ENCODE peak calls at places on chromosomes 4 and X, in four cellular contexts. D is GM12865, M is fibroblast of lung, S is sigmoid colon. T is an unnamed sample.

GRCh38 chr4:79053754-79054153 is 114.5 kb upstream of the PAQR3 start:
- DNase-seq in S (no peak), D (no peak), M (no peak), T (no peak)

GRCh38 chr4:80138556-80139538 is 58.5 kb upstream of the PRDM8 start:
- DNase-seq in S (no peak), D (peak), M (peak), T (no peak)

GRCh38 chr4:110793381-110793801 is 170.5 kb upstream of the PITX2 start:
- DNase-seq in D (no peak), S (no peak), M (peak), T (no peak)

GRCh38 chr4:150948710-150949109 is 66.4 kb downstream of the LRBA start:
- DNase-seq in M (no peak), D (no peak), S (no peak), T (no peak)

GRCh38 chr4:142282870-142283431 is 563.1 kb downstream of the INPP4B start:
- DNase-seq in D (peak), S (no peak), M (peak), T (no peak)

GRCh38 chrX:1221296-1221845 is 8.9 kb upstream of the CRLF2 start:
- DNase-seq in S (peak), D (no peak), M (no peak), T (no peak)

GRCh38 chrX:2723316-2723879 is 28.4 kb upstream of the XG start:
- DNase-seq in D (no peak), S (peak), M (no peak), T (no peak)

GRCh38 chr4:127856485-127857447 is 23.9 kb upstream of the PLK4 start:
- DNase-seq in S (no peak), M (peak), D (peak), T (peak)

GRCh38 chrX:153776611-153777045 is 4.2 kb upstream of the SRPK3 start:
- DNase-seq in D (peak), S (peak), M (no peak), T (no peak)

GRCh38 chr4:173337463-173337862 is 3.3 kb upstream of the HMGB2 start:
- DNase-seq in S (no peak), M (no peak), D (no peak), T (no peak)

GRCh38 chr4:79022529-79022928 is 83.3 kb upstream of the PAQR3 start:
- DNase-seq in D (no peak), S (no peak), M (no peak), T (no peak)

GRCh38 chr4:137703225-137703624 is 170.9 kb upstream of the PCDH18 start:
- DNase-seq in S (no peak), M (peak), D (no peak), T (no peak)

GRCh38 chr4:138259801-138260200 is 17.7 kb upstream of the SLC7A11 start:
- DNase-seq in S (no peak), D (no peak), M (peak), T (no peak)

GRCh38 chr4:54063224-54063623 is 1.2 kb downstream of the CHIC2 start:
- DNase-seq in D (peak), S (no peak), M (peak), T (no peak)

GRCh38 chr4:24770111-24770584 is 25.2 kb upstream of the SOD3 start:
- DNase-seq in M (peak), D (peak), S (no peak), T (peak)

GRCh38 chr4:119709418-119709817 is 80.8 kb upstream of the PDE5A start:
- DNase-seq in S (no peak), D (no peak), M (no peak), T (no peak)

GRCh38 chrX:10077425-10078188 is 79.2 kb upstream of the CLCN4 start:
- DNase-seq in M (peak), D (no peak), S (no peak), T (no peak)

GRCh38 chr4:21413807-21414370 is 534.7 kb downstream of the KCNIP4 start:
- DNase-seq in S (no peak), M (no peak), D (no peak), T (no peak)

GRCh38 chr4:168811793-168812651 is 198.0 kb downstream of the CBR4 start:
- DNase-seq in D (no peak), S (peak), M (peak), T (no peak)

GRCh38 chrX:12802741-12803140 is 11.5 kb downstream of the PRPS2 start:
- DNase-seq in M (no peak), S (no peak), D (no peak), T (no peak)

GRCh38 chr4:29131304-29131703 is 1588.9 kb upstream of the PCDH7 start:
- DNase-seq in D (no peak), S (no peak), M (no peak), T (no peak)

GRCh38 chrX:53125506-53125905 is 31.6 kb downstream of the KANTR start:
- DNase-seq in D (no peak), S (no peak), M (peak), T (no peak)

GRCh38 chrX:136694491-136695087 is 46.6 kb downstream of the CD40LG start:
- DNase-seq in D (peak), M (peak), S (no peak), T (no peak)

GRCh38 chr4:187606581-187606980 is 389.0 kb upstream of the ZFP42 start:
- DNase-seq in M (peak), D (peak), S (no peak), T (no peak)

GRCh38 chrX:74534569-74535038 is 79.8 kb downstream of the RLIM start:
- DNase-seq in S (no peak), D (peak), M (peak), T (no peak)

GRCh38 chrX:103464071-103464773 is 55.1 kb downstream of the RAB40A start:
- DNase-seq in M (peak), S (no peak), D (peak), T (no peak)

GRCh38 chrX:15683193-15683592 is 18.6 kb upstream of the CLTRN start:
- DNase-seq in D (no peak), M (no peak), S (no peak), T (no peak)

GRCh38 chrX:15686818-15687685 is 22.4 kb upstream of the CLTRN start:
- DNase-seq in M (peak), D (peak), S (no peak), T (no peak)
- TF ChIP-seq CTCF in M (peak), D (peak), S (no peak), T (peak)

GRCh38 chr4:144556636-144557035 is 89.3 kb upstream of the HHIP start:
- DNase-seq in D (peak), S (no peak), M (no peak), T (no peak)

GRCh38 chr4:144562019-144562740 is 83.8 kb upstream of the HHIP start:
- DNase-seq in D (no peak), S (no peak), M (no peak), T (no peak)

GRCh38 chr4:144557404-144557803 is 88.6 kb upstream of the HHIP start:
- DNase-seq in D (no peak), M (peak), S (no peak), T (no peak)
- TF ChIP-seq CTCF in D (no peak), M (peak), S (no peak), T (no peak)

GRCh38 chrX:40346379-40346778 is 234.4 kb upstream of the ATP6AP2 start:
- DNase-seq in M (no peak), S (no peak), D (no peak), T (no peak)
- TF ChIP-seq CTCF in M (no peak), S (no peak), D (no peak), T (no peak)

DNA sequence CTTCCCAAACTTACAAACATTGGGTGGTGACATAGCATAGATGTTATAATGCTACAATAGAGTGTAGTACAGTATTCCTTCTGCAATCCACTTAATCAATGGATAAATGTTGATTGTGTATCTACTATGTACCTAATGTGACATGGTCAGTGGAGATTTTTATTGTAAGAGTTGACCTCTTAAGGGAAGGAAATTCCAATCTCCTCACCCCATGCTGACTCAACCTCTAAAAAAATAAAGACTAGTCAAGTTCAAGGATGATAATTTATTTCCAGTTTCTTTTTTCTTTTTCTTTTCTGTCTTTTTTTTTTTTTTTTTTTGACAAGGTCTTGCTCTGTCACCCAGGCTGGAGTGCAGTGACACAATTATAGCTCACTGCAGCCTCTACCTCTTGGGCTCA is 206.5 kb upstream of the STS start:
- DNase-seq in D (no peak), M (peak), S (no peak), T (no peak)
- TF ChIP-seq CTCF in D (no peak), M (no peak), S (no peak), T (no peak)

DNA sequence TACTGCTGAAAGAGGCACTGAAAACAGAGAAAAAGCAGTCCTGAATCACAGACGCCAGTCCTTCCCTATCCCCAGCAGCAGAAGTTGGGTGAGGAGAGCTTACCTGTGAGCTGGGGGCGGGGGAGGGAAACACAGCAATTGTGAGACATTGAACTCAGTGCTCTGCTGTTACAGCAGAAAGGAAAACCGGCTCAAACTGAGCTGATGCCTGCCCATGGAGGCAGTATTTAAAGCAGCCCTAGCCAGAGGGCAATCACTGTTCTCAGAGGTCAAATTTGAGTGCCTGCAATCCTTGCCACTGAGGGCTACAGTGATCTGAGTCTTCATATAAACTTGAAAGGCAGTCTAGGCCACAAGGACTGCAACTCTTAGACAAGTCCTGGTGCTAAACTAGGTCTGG is 220.7 kb downstream of the GRXCR1 start:
- DNase-seq in D (no peak), S (no peak), M (no peak), T (no peak)
- TF ChIP-seq CTCF in D (no peak), S (no peak), M (no peak), T (no peak)

DNA sequence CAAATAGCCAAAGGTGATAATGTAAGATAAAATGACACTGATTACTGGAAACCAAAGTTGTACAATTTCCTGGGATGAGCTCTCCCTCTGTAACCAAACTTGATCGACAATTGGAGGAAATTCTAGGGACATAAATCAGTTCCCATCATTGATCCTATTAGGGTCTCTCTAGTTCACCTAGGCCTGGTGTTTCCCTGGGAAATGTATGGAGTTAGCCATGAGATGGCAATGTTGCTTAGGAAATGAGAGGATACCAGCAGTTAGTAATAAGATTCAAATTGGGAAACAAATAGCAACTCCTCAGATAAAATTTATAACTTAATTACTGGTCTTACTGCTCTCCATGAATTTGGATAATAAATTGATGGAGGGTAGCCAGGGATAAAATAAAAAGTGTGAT is 52.2 kb downstream of the SPATA18 start:
- DNase-seq in M (peak), S (no peak), D (no peak), T (no peak)
- TF ChIP-seq CTCF in M (peak), S (no peak), D (no peak), T (no peak)

DNA sequence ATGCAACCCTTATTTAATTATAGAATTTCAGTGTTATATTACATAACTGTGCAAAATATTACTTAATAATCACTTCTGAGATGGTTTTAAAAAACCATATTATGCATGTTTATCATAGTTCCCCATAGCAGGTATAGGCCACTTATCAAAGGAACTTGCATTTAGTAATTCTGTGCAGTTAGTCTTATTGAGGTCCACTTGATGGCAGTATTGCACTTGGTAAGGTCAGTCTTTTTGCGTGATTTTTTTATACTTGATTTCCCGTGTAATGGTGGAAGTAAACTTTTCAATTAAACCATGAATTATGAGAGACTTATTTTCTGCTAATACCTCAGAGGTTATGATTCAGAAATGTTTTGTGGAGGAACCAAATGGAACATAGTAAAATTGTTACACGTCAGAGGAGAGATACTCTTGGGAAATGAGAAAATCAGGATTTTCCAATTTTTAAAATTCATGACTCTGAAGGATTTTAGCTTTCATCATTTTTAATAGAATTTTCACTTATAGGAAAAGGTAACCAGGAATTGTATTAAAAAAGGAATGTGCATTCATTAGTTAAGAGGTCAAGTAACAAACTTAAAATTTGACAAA is 230.0 kb downstream of the CCSER1 start:
- DNase-seq in S (no peak), D (peak), M (peak), T (peak)
- TF ChIP-seq CTCF in S (no peak), D (peak), M (peak), T (peak)

T was measured in AG04450.